ENCODE peak calls at places on chromosome 18, in six cellular contexts. M, E, C, Y, V and W are unnamed samples.

GRCh38 chr18:3401669-3402620 is 48.0 kb upstream of the TGIF1 start:
- DNase-seq in M (no peak), E (no peak), C (no peak), Y (no peak), V (no peak), W (no peak)

GRCh38 chr18:58223717-58224424 is 179.8 kb downstream of the NEDD4L start:
- DNase-seq in M (peak; percentile 30), E (peak; percentile 97), C (peak; percentile 88), Y (peak; percentile 51), V (peak; percentile 56), W (peak; percentile 90)

GRCh38 chr18:23805898-23806297 is 116.6 kb downstream of the LAMA3 start:
- DNase-seq in M (no peak), E (peak; percentile 65), C (peak; percentile 90), Y (no peak), V (no peak), W (peak; percentile 64)

GRCh38 chr18:46574000-46574739 is 82.8 kb downstream of the LOXHD1 start:
- DNase-seq in M (no peak), E (no peak), C (no peak), Y (no peak), V (no peak), W (peak; percentile 75)

GRCh38 chr18:72742002-72742401 is 125.8 kb downstream of the NETO1 start:
- DNase-seq in M (no peak), E (no peak), C (no peak), Y (no peak), V (no peak), W (no peak)

GRCh38 chr18:45841060-45841764 is 15.7 kb downstream of the SIGLEC15 start:
- DNase-seq in M (no peak), E (no peak), C (no peak), Y (no peak), V (no peak), W (no peak)

GRCh38 chr18:23580677-23581367 is 5.5 kb downstream of the NPC1 start:
- DNase-seq in M (no peak), E (peak; percentile 89), C (peak; percentile 80), Y (peak; percentile 6), V (no peak), W (no peak)

GRCh38 chr18:25827961-25828561 is 262.4 kb downstream of the SS18 start:
- DNase-seq in M (no peak), E (peak; percentile 29), C (peak; percentile 25), Y (no peak), V (no peak), W (no peak)

GRCh38 chr18:12841070-12841469 is 43.0 kb downstream of the PTPN2 start:
- DNase-seq in M (no peak), E (no peak), C (no peak), Y (no peak), V (no peak), W (no peak)

GRCh38 chr18:71485578-71485977 is 1058.6 kb downstream of the CBLN2 start:
- DNase-seq in M (no peak), E (no peak), C (peak; percentile 85), Y (no peak), V (no peak), W (no peak)

GRCh38 chr18:66136039-66136438 is 385.2 kb downstream of the CDH7 start:
- DNase-seq in M (peak; percentile 30), E (no peak), C (no peak), Y (no peak), V (no peak), W (no peak)

GRCh38 chr18:183769-184168 is 25.4 kb downstream of the USP14 start:
- DNase-seq in M (no peak), E (peak; percentile 40), C (peak; percentile 43), Y (no peak), V (peak; percentile 31), W (no peak)

GRCh38 chr18:37552296-37552695 is 13.3 kb downstream of the CELF4 start:
- DNase-seq in M (no peak), E (no peak), C (no peak), Y (no peak), V (no peak), W (no peak)

GRCh38 chr18:6294119-6294784 is 120.5 kb downstream of the L3MBTL4 start:
- DNase-seq in M (peak; percentile 49), E (no peak), C (no peak), Y (no peak), V (no peak), W (no peak)

GRCh38 chr18:34959211-34959829 is 81.9 kb upstream of the MAPRE2 start:
- DNase-seq in M (no peak), E (no peak), C (no peak), Y (no peak), V (no peak), W (no peak)

GRCh38 chr18:13562494-13563029 is 163.8 kb downstream of the FAM210A start:
- DNase-seq in M (no peak), E (no peak), C (no peak), Y (no peak), V (no peak), W (no peak)

GRCh38 chr18:34709631-34710429 is at the start of gene DTNA:
- DNase-seq in M (no peak), E (peak; percentile 97), C (peak; percentile 97), Y (no peak), V (no peak), W (no peak)

GRCh38 chr18:23935804-23936203 is 78.8 kb upstream of the TTC39C start:
- DNase-seq in M (no peak), E (no peak), C (no peak), Y (no peak), V (no peak), W (no peak)

GRCh38 chr18:58669731-58670379 is 1.4 kb upstream of the MALT1 start:
- DNase-seq in M (no peak), E (peak; percentile 59), C (peak; percentile 25), Y (peak; percentile 7), V (no peak), W (no peak)

GRCh38 chr18:45836242-45837215 is 11.1 kb downstream of the SIGLEC15 start:
- DNase-seq in M (no peak), E (no peak), C (no peak), Y (no peak), V (no peak), W (peak; percentile 70)

GRCh38 chr18:57819671-57820460 is 16.8 kb upstream of the ATP8B1 start:
- DNase-seq in M (peak; percentile 71), E (peak; percentile 82), C (peak; percentile 79), Y (peak; percentile 74), V (peak; percentile 70), W (no peak)

GRCh38 chr18:40841473-40841872 is 1113.6 kb upstream of the PIK3C3 start:
- DNase-seq in M (no peak), E (peak; percentile 53), C (peak; percentile 61), Y (no peak), V (no peak), W (no peak)

GRCh38 chr18:906416-907170 is 1.9 kb downstream of the ADCYAP1 start:
- DNase-seq in M (no peak), E (peak; percentile 3), C (no peak), Y (no peak), V (no peak), W (peak; percentile 24)

GRCh38 chr18:32081881-32082280 is 9.8 kb upstream of the RNF138 start:
- DNase-seq in M (no peak), E (peak; percentile 9), C (no peak), Y (no peak), V (no peak), W (no peak)

GRCh38 chr18:46868171-46868921 is 49.0 kb downstream of the PIAS2 start:
- DNase-seq in M (no peak), E (no peak), C (no peak), Y (no peak), V (no peak), W (no peak)

GRCh38 chr18:61587865-61588264 is 254.6 kb downstream of the CDH20 start:
- DNase-seq in M (no peak), E (peak; percentile 45), C (no peak), Y (no peak), V (no peak), W (no peak)

GRCh38 chr18:35458271-35458670 is 39.5 kb downstream of the INO80C start:
- DNase-seq in M (no peak), E (no peak), C (no peak), Y (no peak), V (no peak), W (no peak)

DNA sequence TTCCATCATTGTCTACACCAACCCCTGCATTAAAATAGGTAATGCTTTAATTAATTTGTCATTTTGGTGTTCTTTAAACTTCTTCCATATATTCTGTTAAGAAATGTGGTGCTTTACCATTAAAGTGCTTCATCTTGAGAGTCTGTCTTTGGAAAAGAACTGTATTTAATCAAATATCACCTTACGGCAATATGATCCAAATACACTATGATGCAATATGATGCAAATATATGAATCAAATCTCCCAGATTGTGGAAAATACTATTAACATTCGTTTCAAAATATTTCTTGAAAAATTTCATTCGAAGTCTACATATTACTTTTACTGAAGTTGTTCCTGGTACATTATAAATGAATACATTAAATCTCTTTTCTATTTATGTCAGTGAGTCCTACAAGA is 23.0 kb downstream of the VPS4B start:
- DNase-seq in M (no peak), E (no peak), C (no peak), Y (no peak), V (no peak), W (no peak)
- H3K36me3 ChIP-seq in M (peaks cover 100% of the 10 kb centered on the region), E (peaks cover 94% of the 10 kb centered on the region), C (peaks cover 5% of the 10 kb centered on the region), Y (peaks cover 62% of the 10 kb centered on the region), V (peaks cover 57% of the 10 kb centered on the region), W (peaks cover 100% of the 10 kb centered on the region)

GRCh38 chr18:10121028-10121427 is 207.2 kb downstream of the VAPA start:
- DNase-seq in M (no peak), E (no peak), C (no peak), Y (no peak), V (no peak), W (no peak)
- H3K4me1 ChIP-seq in M (peaks cover 18% of the 10 kb centered on the region), E (peaks cover 9% of the 10 kb centered on the region), C (no peaks in the 10 kb centered on the region), Y (peaks cover 33% of the 10 kb centered on the region), V (no peaks in the 10 kb centered on the region), W (peaks cover 11% of the 10 kb centered on the region)

GRCh38 chr18:8397034-8397433 is 212.2 kb upstream of the RAB12 start:
- DNase-seq in M (no peak), E (no peak), C (no peak), Y (no peak), V (no peak), W (no peak)

GRCh38 chr18:8400193-8400752 is 209.0 kb upstream of the RAB12 start:
- DNase-seq in M (no peak), E (no peak), C (no peak), Y (no peak), V (no peak), W (no peak)

GRCh38 chr18:8399138-8399537 is 210.1 kb upstream of the RAB12 start:
- DNase-seq in M (no peak), E (no peak), C (no peak), Y (no peak), V (no peak), W (no peak)

GRCh38 chr18:8400825-8401224 is 208.4 kb upstream of the RAB12 start:
- DNase-seq in M (no peak), E (no peak), C (no peak), Y (no peak), V (no peak), W (no peak)

DNA sequence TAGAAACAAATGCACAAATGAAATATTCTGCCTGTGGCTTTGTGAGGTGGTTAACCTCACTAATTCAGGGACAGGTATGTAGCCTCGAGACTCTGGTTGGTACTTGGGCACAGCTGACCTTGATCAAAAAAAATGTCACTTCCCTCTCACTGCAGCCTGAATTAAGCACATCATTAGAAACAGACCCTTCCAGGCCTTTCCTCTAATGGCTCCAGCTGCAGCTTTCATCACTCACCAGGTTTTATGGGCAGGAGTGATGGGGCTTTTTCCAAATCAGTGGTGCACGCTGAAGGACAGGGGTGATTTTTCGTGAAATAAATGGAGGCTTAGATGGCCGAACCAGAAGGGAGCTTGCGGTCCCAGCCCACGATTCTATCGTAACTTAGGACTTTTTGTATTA is 213.0 kb upstream of the RAB12 start:
- DNase-seq in M (no peak), E (no peak), C (no peak), Y (no peak), V (no peak), W (no peak)
- H3K36me3 ChIP-seq in M (peaks cover 94% of the 10 kb centered on the region), E (no peaks in the 10 kb centered on the region), C (no peaks in the 10 kb centered on the region), Y (no peaks in the 10 kb centered on the region), V (no peaks in the 10 kb centered on the region), W (peaks cover 89% of the 10 kb centered on the region)

GRCh38 chr18:48836806-48837615 is 113.8 kb downstream of the SMAD7 start:
- DNase-seq in M (peak; percentile 12), E (no peak), C (no peak), Y (no peak), V (no peak), W (no peak)
- H3K4me1 ChIP-seq in M (peaks cover 86% of the 10 kb centered on the region), E (peaks cover 71% of the 10 kb centered on the region), C (peaks cover 24% of the 10 kb centered on the region), Y (peaks cover 82% of the 10 kb centered on the region), V (peaks cover 18% of the 10 kb centered on the region), W (peaks cover 55% of the 10 kb centered on the region)